ENCODE peak calls at places on chromosome 14, in five cellular contexts. Z, F, A, S and W are unnamed samples.

GRCh38 chr14:97052001-97052400 is 254.8 kb downstream of the VRK1 start:
- DNase-seq in Z (no peak), F (no peak), A (no peak), S (no peak), W (no peak)

GRCh38 chr14:50086316-50086700 is 30.1 kb downstream of the VCPKMT start:
- DNase-seq in Z (no peak), S (no peak), F (no peak), A (no peak), W (no peak)

GRCh38 chr14:91092095-91092494 is 21.8 kb upstream of the DGLUCY start:
- DNase-seq in F (no peak), Z (no peak), S (no peak), A (no peak), W (no peak)

GRCh38 chr14:49863483-49864262 is 11.1 kb upstream of the NEMF start:
- DNase-seq in S (no peak), F (no peak), A (no peak), Z (no peak), W (no peak)

GRCh38 chr14:32898876-32899275 is 39.8 kb upstream of the NPAS3 start:
- DNase-seq in F (no peak), Z (no peak), A (no peak), S (no peak), W (no peak)

GRCh38 chr14:95361373-95362179 is 41.9 kb upstream of the CLMN start:
- DNase-seq in Z (peak; percentile 55), S (peak; percentile 29), F (no peak), A (no peak), W (peak; percentile 2)

GRCh38 chr14:41389355-41389754 is 217.3 kb upstream of the LRFN5 start:
- DNase-seq in S (no peak), Z (no peak), F (no peak), A (no peak), W (no peak)

GRCh38 chr14:102799684-102800562 is 22.7 kb downstream of the TRAF3 start:
- DNase-seq in A (no peak), Z (no peak), S (no peak), F (no peak), W (no peak)

GRCh38 chr14:104520620-104521410 is 58.7 kb upstream of the C14orf180 start:
- DNase-seq in Z (no peak), A (no peak), F (no peak), S (no peak), W (peak; percentile 15)

GRCh38 chr14:99321955-99322730 is 50.1 kb upstream of the BCL11B start:
- DNase-seq in Z (no peak), F (no peak), A (no peak), S (no peak), W (no peak)

GRCh38 chr14:105666420-105666819 is 140.0 kb downstream of the TMEM121 start:
- DNase-seq in F (no peak), Z (no peak), A (no peak), S (no peak), W (no peak)

GRCh38 chr14:68668531-68668930 is 124.3 kb downstream of the ZFP36L1 start:
- DNase-seq in S (no peak), A (no peak), F (no peak), Z (no peak), W (no peak)

GRCh38 chr14:103155013-103155412 is 31.8 kb downstream of the TNFAIP2 start:
- DNase-seq in A (no peak), F (no peak), S (peak; percentile 62), Z (no peak), W (peak; percentile 98)

GRCh38 chr14:80974338-80975078 is 19.1 kb downstream of the TSHR start:
- DNase-seq in S (no peak), A (no peak), Z (no peak), F (no peak), W (no peak)

GRCh38 chr14:76694106-76694505 is 67.2 kb upstream of the VASH1 start:
- DNase-seq in S (no peak), Z (no peak), A (no peak), F (no peak), W (no peak)

GRCh38 chr14:96407980-96408570 is 16.1 kb downstream of the AK7 start:
- DNase-seq in Z (no peak), A (no peak), F (no peak), S (no peak), W (no peak)

GRCh38 chr14:104226421-104227385 is 88.3 kb downstream of the KIF26A start:
- DNase-seq in S (no peak), F (no peak), Z (no peak), A (no peak), W (no peak)

GRCh38 chr14:96245710-96246534 is 10.1 kb upstream of the BDKRB1 start:
- DNase-seq in S (no peak), A (no peak), Z (no peak), F (no peak), W (peak; percentile 54)

GRCh38 chr14:63563370-63564026 is 20.3 kb upstream of the PPP2R5E start:
- DNase-seq in F (no peak), A (no peak), Z (no peak), S (peak; percentile 46), W (peak; percentile 60)

GRCh38 chr14:81311816-81312215 is 88.3 kb downstream of the STON2 start:
- DNase-seq in Z (no peak), A (no peak), F (no peak), S (no peak), W (no peak)

GRCh38 chr14:74929242-74929641 is 6.2 kb upstream of the RPS6KL1 start:
- DNase-seq in S (no peak), Z (no peak), A (no peak), F (no peak), W (no peak)

GRCh38 chr14:85533821-85534271 is 3.9 kb downstream of the FLRT2 start:
- DNase-seq in A (no peak), Z (no peak), S (no peak), F (no peak), W (no peak)

GRCh38 chr14:80356413-80356812 is 145.1 kb upstream of the DIO2 start:
- DNase-seq in A (no peak), F (no peak), S (peak; percentile 5), Z (no peak), W (no peak)

GRCh38 chr14:56331815-56332214 is 213.6 kb downstream of the PELI2 start:
- DNase-seq in Z (no peak), F (no peak), S (no peak), A (no peak), W (no peak)

GRCh38 chr14:81220488-81220766 is 332 bp downstream of the GTF2A1 start:
- DNase-seq in Z (no peak), S (no peak), A (no peak), F (no peak), W (no peak)

GRCh38 chr14:59422069-59422881 is 42.9 kb downstream of the GPR135 start:
- DNase-seq in F (no peak), Z (no peak), A (no peak), S (no peak), W (no peak)

GRCh38 chr14:33120966-33121365 is 182.3 kb downstream of the NPAS3 start:
- DNase-seq in F (no peak), A (no peak), S (no peak), Z (no peak), W (no peak)

GRCh38 chr14:69500096-69500495 is 15.6 kb downstream of the PLEKHD1 start:
- DNase-seq in S (no peak), A (no peak), Z (no peak), F (no peak), W (no peak)

GRCh38 chr14:74505831-74506230 is 12.3 kb downstream of the ISCA2 start:
- DNase-seq in A (no peak), Z (no peak), F (no peak), S (no peak), W (no peak)

GRCh38 chr14:50301914-50302313 is 10.1 kb downstream of the L2HGDH start:
- DNase-seq in S (no peak), F (no peak), Z (no peak), A (no peak), W (peak; percentile 37)

GRCh38 chr14:96001866-96002510 is 37.2 kb upstream of the C14orf132 start:
- DNase-seq in S (no peak), Z (no peak), F (no peak), A (no peak), W (no peak)

GRCh38 chr14:90815817-90816662 is at the start of gene TTC7B:
- DNase-seq in F (no peak), S (peak; percentile 71), A (no peak), Z (peak; percentile 47), W (no peak)

GRCh38 chr14:94180655-94181271 is 6.6 kb downstream of the PPP4R4 start:
- DNase-seq in F (no peak), A (no peak), Z (no peak), S (no peak), W (no peak)

GRCh38 chr14:102998393-102998792 is 59.0 kb downstream of the CDC42BPB start:
- DNase-seq in S (no peak), Z (no peak), F (no peak), A (no peak), W (no peak)

GRCh38 chr14:85250369-85250768 is 279.6 kb upstream of the FLRT2 start:
- DNase-seq in Z (no peak), A (no peak), F (no peak), S (no peak), W (peak; percentile 33)

GRCh38 chr14:37270629-37271028 is 72.9 kb downstream of the MIPOL1 start:
- DNase-seq in F (no peak), S (no peak), A (no peak), Z (no peak), W (no peak)

GRCh38 chr14:60014402-60014801 is 77.3 kb upstream of the PCNX4 start:
- DNase-seq in F (no peak), S (no peak), A (no peak), Z (no peak), W (no peak)